ENCODE peak calls at places on chromosomes 4 and X, in four cellular contexts. One of them, this sample, is unnamed.

GRCh38 chrX:140360284-140360683 is 144.6 kb downstream of the SOX3 start:
- DNase-seq in A549: no peak
- DNase-seq in kidney epithelial cell: no peak
- DNase-seq in AG09309: no peak
- DNase-seq in this sample: no peak

GRCh38 chr4:153541426-153542096 is 75.4 kb downstream of the TMEM131L start:
- DNase-seq in AG09309: peak; percentile 91
- DNase-seq in kidney epithelial cell: peak; percentile 34
- DNase-seq in A549: no peak
- DNase-seq in this sample: no peak

GRCh38 chrX:119235872-119236598 is at the start of gene PGRMC1:
- DNase-seq in kidney epithelial cell: no peak
- DNase-seq in AG09309: no peak
- DNase-seq in A549: peak; percentile 57
- DNase-seq in this sample: no peak

GRCh38 chrX:21926527-21927278 is 13.8 kb upstream of the SMS start:
- DNase-seq in kidney epithelial cell: peak; percentile 90
- DNase-seq in A549: peak; percentile 77
- DNase-seq in AG09309: peak; percentile 85
- DNase-seq in this sample: peak; percentile 70

GRCh38 chr4:167775374-167775773 is 317.0 kb upstream of the ANXA10 start:
- DNase-seq in AG09309: no peak
- DNase-seq in kidney epithelial cell: peak; percentile 1
- DNase-seq in A549: no peak
- DNase-seq in this sample: no peak

GRCh38 chr4:29540439-29541102 is 1179.6 kb upstream of the PCDH7 start:
- DNase-seq in A549: no peak
- DNase-seq in AG09309: no peak
- DNase-seq in kidney epithelial cell: no peak
- DNase-seq in this sample: no peak

GRCh38 chr4:134126161-134126560 is 75.4 kb downstream of the PABPC4L start:
- DNase-seq in A549: no peak
- DNase-seq in kidney epithelial cell: no peak
- DNase-seq in AG09309: no peak
- DNase-seq in this sample: no peak

GRCh38 chr4:3188118-3188517 is 60.8 kb upstream of the MSANTD1 start:
- DNase-seq in A549: no peak
- DNase-seq in AG09309: no peak
- DNase-seq in kidney epithelial cell: no peak
- DNase-seq in this sample: no peak

GRCh38 chrX:70033348-70033747 is 16.4 kb downstream of the AWAT2 start:
- DNase-seq in kidney epithelial cell: no peak
- DNase-seq in A549: peak; percentile 17
- DNase-seq in AG09309: no peak
- DNase-seq in this sample: no peak

GRCh38 chr4:74374561-74375327 is 9.8 kb downstream of the EREG start:
- DNase-seq in A549: peak; percentile 72
- DNase-seq in AG09309: peak; percentile 80
- DNase-seq in kidney epithelial cell: peak; percentile 65
- DNase-seq in this sample: peak; percentile 91

GRCh38 chr4:186204103-186204559 is 12.8 kb downstream of the CYP4V2 start:
- DNase-seq in kidney epithelial cell: no peak
- DNase-seq in AG09309: no peak
- DNase-seq in A549: no peak
- DNase-seq in this sample: no peak

GRCh38 chr4:729336-730315 is 24.0 kb downstream of the PCGF3 start:
- DNase-seq in kidney epithelial cell: no peak
- DNase-seq in A549: no peak
- DNase-seq in AG09309: no peak
- DNase-seq in this sample: no peak

GRCh38 chr4:68572653-68573052 is 3.5 kb downstream of the UGT2B17 start:
- DNase-seq in kidney epithelial cell: no peak
- DNase-seq in A549: no peak
- DNase-seq in AG09309: no peak
- DNase-seq in this sample: no peak

GRCh38 chr4:142091691-142092182 is 455.4 kb downstream of the IL15 start:
- DNase-seq in kidney epithelial cell: peak; percentile 92
- DNase-seq in AG09309: peak; percentile 98
- DNase-seq in A549: peak; percentile 10
- DNase-seq in this sample: peak; percentile 32

GRCh38 chrX:28668957-28669356 is 81.7 kb downstream of the IL1RAPL1 start:
- DNase-seq in A549: no peak
- DNase-seq in AG09309: no peak
- DNase-seq in kidney epithelial cell: no peak
- DNase-seq in this sample: no peak

GRCh38 chrX:44314259-44314734 is 29.2 kb downstream of the EFHC2 start:
- DNase-seq in kidney epithelial cell: no peak
- DNase-seq in AG09309: no peak
- DNase-seq in A549: no peak
- DNase-seq in this sample: no peak

GRCh38 chr4:158172558-158173258 is at the start of gene GASK1B:
- DNase-seq in A549: peak; percentile 25
- DNase-seq in kidney epithelial cell: no peak
- DNase-seq in AG09309: no peak
- DNase-seq in this sample: no peak

GRCh38 chr4:56656346-56656643 is 24.8 kb downstream of the HOPX start:
- DNase-seq in AG09309: no peak
- DNase-seq in A549: no peak
- DNase-seq in kidney epithelial cell: no peak
- DNase-seq in this sample: no peak

GRCh38 chrX:17456526-17456925 is 81.5 kb downstream of the NHS start:
- DNase-seq in kidney epithelial cell: no peak
- DNase-seq in A549: no peak
- DNase-seq in AG09309: no peak
- DNase-seq in this sample: no peak

GRCh38 chr4:161869511-161869910 is 294.3 kb downstream of the FSTL5 start:
- DNase-seq in AG09309: no peak
- DNase-seq in kidney epithelial cell: no peak
- DNase-seq in A549: no peak
- DNase-seq in this sample: no peak

GRCh38 chr4:112075129-112075753 is 70.0 kb upstream of the FAM241A start:
- DNase-seq in AG09309: no peak
- DNase-seq in A549: peak; percentile 22
- DNase-seq in kidney epithelial cell: no peak
- DNase-seq in this sample: peak; percentile 47

GRCh38 chr4:56513517-56513916 is 7.9 kb downstream of the ARL9 start:
- DNase-seq in A549: no peak
- DNase-seq in kidney epithelial cell: no peak
- DNase-seq in AG09309: no peak
- DNase-seq in this sample: no peak

GRCh38 chrX:38816158-38816557 is 14.9 kb downstream of the MID1IP1 start:
- DNase-seq in kidney epithelial cell: no peak
- DNase-seq in A549: no peak
- DNase-seq in AG09309: no peak
- DNase-seq in this sample: no peak

GRCh38 chr4:140291259-140291658 is 82.2 kb upstream of the SCOC start:
- DNase-seq in A549: no peak
- DNase-seq in kidney epithelial cell: no peak
- DNase-seq in AG09309: no peak
- DNase-seq in this sample: no peak

GRCh38 chr4:145920205-145920604 is 18.4 kb downstream of the ZNF827 start:
- DNase-seq in A549: no peak
- DNase-seq in kidney epithelial cell: no peak
- DNase-seq in AG09309: peak; percentile 91
- DNase-seq in this sample: no peak

GRCh38 chr4:76704133-76704881 is 193.6 kb downstream of the SOWAHB start:
- DNase-seq in AG09309: no peak
- DNase-seq in A549: no peak
- DNase-seq in kidney epithelial cell: no peak
- DNase-seq in this sample: no peak

GRCh38 chr4:76723916-76724315 is 174.0 kb downstream of the SOWAHB start:
- DNase-seq in AG09309: peak; percentile 71
- DNase-seq in A549: no peak
- DNase-seq in kidney epithelial cell: peak; percentile 81
- DNase-seq in this sample: no peak

GRCh38 chrX:51853251-51853650 is 40.2 kb upstream of the MAGED1 start:
- DNase-seq in AG09309: no peak
- DNase-seq in A549: no peak
- DNase-seq in kidney epithelial cell: no peak
- DNase-seq in this sample: no peak

GRCh38 chr4:114005569-114006442 is 26.4 kb upstream of the ARSJ start:
- DNase-seq in kidney epithelial cell: peak; percentile 19
- DNase-seq in A549: no peak
- DNase-seq in AG09309: no peak
- DNase-seq in this sample: no peak

GRCh38 chrX:96611619-96612362 is 72.9 kb upstream of the DIAPH2 start:
- DNase-seq in A549: no peak
- DNase-seq in AG09309: peak; percentile 13
- DNase-seq in kidney epithelial cell: no peak
- DNase-seq in this sample: no peak

GRCh38 chrX:110671068-110671803 is 124.4 kb downstream of the CHRDL1 start:
- DNase-seq in AG09309: no peak
- DNase-seq in A549: no peak
- DNase-seq in kidney epithelial cell: no peak
- DNase-seq in this sample: no peak

GRCh38 chr4:71266090-71266794 is 72.6 kb upstream of the SLC4A4 start:
- DNase-seq in kidney epithelial cell: no peak
- DNase-seq in A549: no peak
- DNase-seq in AG09309: peak; percentile 47
- DNase-seq in this sample: no peak

GRCh38 chr4:89682808-89683207 is 154.2 kb downstream of the SNCA start:
- DNase-seq in AG09309: no peak
- DNase-seq in kidney epithelial cell: no peak
- DNase-seq in A549: no peak
- DNase-seq in this sample: no peak